ENCODE peak calls at places on chromosomes 6 and 20, in eight cellular contexts. One of them, this sample, is unnamed.

GRCh38 chr6:8335896-8336295 is 99.4 kb downstream of the SLC35B3 start:
- DNase-seq in NCI-H748 treated with DMSO at 0.1 percent for 48 hours: no peak
- DNase-seq in HTR-8/SVneo: no peak
- DNase-seq in ovary: no peak
- DNase-seq in PC-3: peak; percentile 39
- DNase-seq in NCI-H774: no peak
- DNase-seq in iris pigment epithelial cell: no peak
- DNase-seq in CD8-positive, alpha-beta T cell: no peak
- DNase-seq in this sample: no peak

GRCh38 chr6:15741405-15741804 is 78.6 kb upstream of the DTNBP1 start:
- DNase-seq in PC-3: no peak
- DNase-seq in HTR-8/SVneo: no peak
- DNase-seq in CD8-positive, alpha-beta T cell: no peak
- DNase-seq in ovary: no peak
- DNase-seq in NCI-H748 treated with DMSO at 0.1 percent for 48 hours: peak; percentile 22
- DNase-seq in iris pigment epithelial cell: no peak
- DNase-seq in NCI-H774: no peak
- DNase-seq in this sample: no peak

GRCh38 chr20:63893999-63894357 is 948 bp upstream of the DNAJC5 start:
- DNase-seq in ovary: no peak
- DNase-seq in HTR-8/SVneo: no peak
- DNase-seq in NCI-H748 treated with DMSO at 0.1 percent for 48 hours: no peak
- DNase-seq in iris pigment epithelial cell: no peak
- DNase-seq in CD8-positive, alpha-beta T cell: no peak
- DNase-seq in NCI-H774: no peak
- DNase-seq in PC-3: peak; percentile 14
- DNase-seq in this sample: no peak

GRCh38 chr6:23659125-23659524 is 466.9 kb upstream of the NRSN1 start:
- DNase-seq in ovary: no peak
- DNase-seq in PC-3: peak; percentile 64
- DNase-seq in iris pigment epithelial cell: peak; percentile 20
- DNase-seq in NCI-H748 treated with DMSO at 0.1 percent for 48 hours: peak; percentile 74
- DNase-seq in NCI-H774: peak; percentile 5
- DNase-seq in CD8-positive, alpha-beta T cell: no peak
- DNase-seq in HTR-8/SVneo: peak; percentile 4
- DNase-seq in this sample: no peak

GRCh38 chr6:33740204-33740608 is 6.5 kb downstream of the IP6K3 start:
- DNase-seq in iris pigment epithelial cell: no peak
- DNase-seq in PC-3: no peak
- DNase-seq in HTR-8/SVneo: no peak
- DNase-seq in NCI-H748 treated with DMSO at 0.1 percent for 48 hours: no peak
- DNase-seq in NCI-H774: no peak
- DNase-seq in CD8-positive, alpha-beta T cell: no peak
- DNase-seq in ovary: no peak
- DNase-seq in this sample: no peak

GRCh38 chr6:88048556-88048955 is 915 bp downstream of the SPACA1 start:
- DNase-seq in NCI-H774: peak; percentile 14
- DNase-seq in CD8-positive, alpha-beta T cell: no peak
- DNase-seq in HTR-8/SVneo: no peak
- DNase-seq in ovary: no peak
- DNase-seq in PC-3: no peak
- DNase-seq in iris pigment epithelial cell: no peak
- DNase-seq in NCI-H748 treated with DMSO at 0.1 percent for 48 hours: peak; percentile 33
- DNase-seq in this sample: no peak

GRCh38 chr6:16698163-16698533 is 63.1 kb downstream of the ATXN1 start:
- DNase-seq in ovary: no peak
- DNase-seq in CD8-positive, alpha-beta T cell: no peak
- DNase-seq in HTR-8/SVneo: no peak
- DNase-seq in iris pigment epithelial cell: no peak
- DNase-seq in PC-3: no peak
- DNase-seq in NCI-H748 treated with DMSO at 0.1 percent for 48 hours: peak; percentile 88
- DNase-seq in NCI-H774: no peak
- DNase-seq in this sample: no peak

GRCh38 chr6:100447900-100448700 is 16.6 kb downstream of the SIM1 start:
- DNase-seq in PC-3: no peak
- DNase-seq in CD8-positive, alpha-beta T cell: no peak
- DNase-seq in ovary: no peak
- DNase-seq in HTR-8/SVneo: no peak
- DNase-seq in iris pigment epithelial cell: no peak
- DNase-seq in NCI-H748 treated with DMSO at 0.1 percent for 48 hours: no peak
- DNase-seq in NCI-H774: peak; percentile 77
- DNase-seq in this sample: no peak

GRCh38 chr6:28282923-28283322 is 1.6 kb downstream of the PGBD1 start:
- DNase-seq in iris pigment epithelial cell: no peak
- DNase-seq in HTR-8/SVneo: no peak
- DNase-seq in ovary: no peak
- DNase-seq in CD8-positive, alpha-beta T cell: no peak
- DNase-seq in PC-3: no peak
- DNase-seq in NCI-H748 treated with DMSO at 0.1 percent for 48 hours: no peak
- DNase-seq in NCI-H774: no peak
- DNase-seq in this sample: no peak

This sample was measured in suprapubic skin.